ENCODE peak calls at places on chromosomes 2 and 18, in four cellular contexts. O, U, J and Y are unnamed samples.

GRCh38 chr18:70044626-70045025 is 97.0 kb upstream of the CD226 start:
- DNase-seq in O (peak; percentile 84), U (peak; percentile 99), J (no peak), Y (no peak)

GRCh38 chr2:133377599-133377998 is 190.7 kb downstream of the NCKAP5 start:
- DNase-seq in J (no peak), U (no peak), O (no peak), Y (no peak)

GRCh38 chr2:14572588-14573089 is 59.9 kb upstream of the LRATD1 start:
- DNase-seq in J (no peak), O (no peak), U (no peak), Y (no peak)

GRCh38 chr2:127398239-127398590 is 10.4 kb upstream of the MAP3K2 start:
- DNase-seq in U (peak; percentile 93), J (peak; percentile 39), O (peak; percentile 84), Y (peak; percentile 94)

GRCh38 chr2:4291430-4291829 is 588.1 kb downstream of the DCDC2C start:
- DNase-seq in O (no peak), U (no peak), J (no peak), Y (no peak)

GRCh38 chr18:9876867-9877654 is 8.7 kb upstream of the TXNDC2 start:
- DNase-seq in U (peak; percentile 93), J (no peak), O (peak; percentile 92), Y (no peak)

GRCh38 chr18:53796042-53796729 is 428.3 kb downstream of the MBD2 start:
- DNase-seq in J (no peak), U (peak; percentile 91), O (peak; percentile 7), Y (no peak)

GRCh38 chr2:135909976-135910375 is 33.7 kb upstream of the MCM6 start:
- DNase-seq in U (peak; percentile 47), J (no peak), O (no peak), Y (no peak)

GRCh38 chr18:50161806-50162205 is 33.1 kb downstream of the MYO5B start:
- DNase-seq in O (no peak), U (peak; percentile 34), J (no peak), Y (no peak)

GRCh38 chr2:9143264-9143815 is 63.3 kb upstream of the ASAP2 start:
- DNase-seq in J (no peak), O (no peak), U (no peak), Y (no peak)
- H3K4me3 ChIP-seq in J (peak overlapping the region; percentile 35), O (peak overlapping the region; percentile 42), U (no peak overlapping the region), Y (peak overlapping the region; percentile 32)

GRCh38 chr2:239737144-239737463 is 288.0 kb downstream of the NDUFA10 start:
- DNase-seq in U (no peak), J (no peak), O (no peak), Y (no peak)
- TF ChIP-seq CTCF in U (no peak), J (no peak), O (no peak), Y (no peak)

DNA sequence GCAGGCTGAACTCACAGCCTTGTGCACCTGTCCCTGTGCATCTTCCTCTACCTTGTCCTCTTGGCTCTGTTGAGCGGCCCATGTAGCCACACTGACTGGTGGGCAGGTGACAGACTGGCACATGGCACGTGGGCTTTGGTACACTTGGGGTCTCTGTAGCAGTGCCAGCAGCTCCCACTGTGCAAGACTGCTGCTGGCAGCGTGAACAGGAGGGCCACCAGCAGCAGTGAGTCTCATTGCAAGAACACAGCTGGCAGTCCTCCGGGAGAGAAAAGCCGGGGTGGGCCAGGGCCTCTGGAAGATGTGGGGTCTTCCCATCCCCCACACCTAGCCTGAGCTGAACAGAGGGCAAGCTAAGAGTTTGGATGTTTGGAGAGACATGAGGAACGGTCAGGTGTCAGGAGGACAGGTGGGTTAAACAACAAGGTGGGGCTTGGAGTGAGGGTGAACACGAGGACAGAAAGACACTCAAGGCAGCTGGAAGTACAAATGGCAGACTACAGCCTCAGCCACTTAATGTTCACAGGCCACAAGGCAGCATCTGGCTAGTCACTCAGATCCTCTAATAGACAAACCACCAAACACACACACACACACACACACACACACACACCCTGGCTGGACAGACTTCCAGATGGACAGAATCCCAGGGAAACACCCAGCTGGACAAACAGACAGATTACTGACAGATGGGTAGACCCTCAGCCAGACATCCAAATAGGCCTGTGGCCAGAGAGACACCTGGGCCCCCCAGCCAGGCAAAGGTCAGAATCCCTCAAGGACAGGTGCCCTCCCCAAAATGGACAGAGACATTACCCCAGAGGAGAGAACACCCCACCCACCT is 2.3 kb upstream of the PTPN18 start:
- DNase-seq in U (no peak), O (no peak), J (no peak), Y (no peak)
- H3K4me3 ChIP-seq in U (no peak overlapping the region), O (no peak overlapping the region), J (no peak overlapping the region), Y (no peak overlapping the region)

GRCh38 chr2:202042444-202042843 is 8.8 kb downstream of the FZD7 start:
- DNase-seq in J (no peak), O (no peak), U (no peak), Y (no peak)
- TF ChIP-seq CTCF in J (no peak), O (no peak), U (no peak), Y (no peak)

GRCh38 chr2:174593574-174594203 is 3.9 kb downstream of the WIPF1 start:
- DNase-seq in J (peak; percentile 82), O (no peak), U (peak; percentile 91), Y (no peak)
- H3K4me3 ChIP-seq in J (peak overlapping the region; percentile 38), O (no peak overlapping the region), U (no peak overlapping the region), Y (peak overlapping the region; percentile 22)

GRCh38 chr18:58997811-58998337 is 133.2 kb downstream of the ZNF532 start:
- DNase-seq in J (no peak), O (peak; percentile 79), U (peak; percentile 97), Y (no peak)
- TF ChIP-seq CTCF in J (no peak), O (no peak), U (no peak), Y (no peak)

GRCh38 chr2:96306370-96306769 is 1.0 kb upstream of the SNRNP200 start:
- DNase-seq in U (no peak), J (no peak), O (no peak), Y (no peak)
- H3K4me3 ChIP-seq in U (peak overlapping the region; percentile 97), J (peak overlapping the region; percentile 70), O (peak overlapping the region; percentile 95), Y (peak overlapping the region; percentile 80)